ENCODE peak calls at places on chromosomes 5 and 9, in four cellular contexts. One of them, this sample, is unnamed.

GRCh38 chr9:130024597-130024994 is 18.4 kb downstream of the FNBP1 start:
- DNase-seq in H1: no peak
- DNase-seq in GM12878: no peak
- DNase-seq in SK-N-SH: no peak
- DNase-seq in this sample: peak

GRCh38 chr9:115694014-115694413 is 459.6 kb upstream of the PAPPA start:
- DNase-seq in H1: no peak
- DNase-seq in GM12878: no peak
- DNase-seq in SK-N-SH: no peak
- DNase-seq in this sample: no peak

GRCh38 chr5:65912311-65912710 is 14.1 kb upstream of the ERBIN start:
- DNase-seq in H1: no peak
- DNase-seq in GM12878: no peak
- DNase-seq in SK-N-SH: no peak
- DNase-seq in this sample: no peak

GRCh38 chr5:150640311-150641005 is at the start of gene SYNPO:
- DNase-seq in H1: no peak
- DNase-seq in GM12878: no peak
- DNase-seq in SK-N-SH: peak
- DNase-seq in this sample: no peak

GRCh38 chr9:116175616-116176015 is 22.0 kb downstream of the PAPPA start:
- DNase-seq in H1: no peak
- DNase-seq in GM12878: no peak
- DNase-seq in SK-N-SH: no peak
- DNase-seq in this sample: no peak

GRCh38 chr9:75164573-75164972 is 76.3 kb downstream of the OSTF1 start:
- DNase-seq in H1: no peak
- DNase-seq in GM12878: no peak
- DNase-seq in SK-N-SH: no peak
- DNase-seq in this sample: no peak

GRCh38 chr5:91307023-91307422 is 76.1 kb downstream of the ARRDC3 start:
- DNase-seq in H1: no peak
- DNase-seq in GM12878: no peak
- DNase-seq in SK-N-SH: no peak
- DNase-seq in this sample: no peak

GRCh38 chr5:107610795-107611194 is 59.9 kb downstream of the EFNA5 start:
- DNase-seq in H1: no peak
- DNase-seq in GM12878: no peak
- DNase-seq in SK-N-SH: no peak
- DNase-seq in this sample: no peak

GRCh38 chr9:38309324-38310195 is 82.9 kb upstream of the ALDH1B1 start:
- DNase-seq in H1: no peak
- DNase-seq in GM12878: no peak
- DNase-seq in SK-N-SH: peak
- DNase-seq in this sample: no peak

GRCh38 chr5:1387059-1387755 is 42.3 kb upstream of the CLPTM1L start:
- DNase-seq in H1: no peak
- DNase-seq in GM12878: no peak
- DNase-seq in SK-N-SH: no peak
- DNase-seq in this sample: no peak

GRCh38 chr5:61332891-61333350 is 863 bp downstream of the ZSWIM6 start:
- DNase-seq in H1: no peak
- DNase-seq in GM12878: no peak
- DNase-seq in SK-N-SH: peak
- DNase-seq in this sample: peak

GRCh38 chr5:113122053-113122452 is 145.5 kb downstream of the DCP2 start:
- DNase-seq in H1: no peak
- DNase-seq in GM12878: no peak
- DNase-seq in SK-N-SH: no peak
- DNase-seq in this sample: no peak

GRCh38 chr5:55821731-55822512 is 29.2 kb upstream of the IL31RA start:
- DNase-seq in H1: no peak
- DNase-seq in GM12878: no peak
- DNase-seq in SK-N-SH: peak
- DNase-seq in this sample: no peak

GRCh38 chr9:94697972-94698581 is 28.4 kb upstream of the AOPEP start:
- DNase-seq in H1: no peak
- DNase-seq in GM12878: no peak
- DNase-seq in SK-N-SH: no peak
- DNase-seq in this sample: peak

GRCh38 chr5:20463206-20463605 is 475.2 kb upstream of the CDH18 start:
- DNase-seq in H1: no peak
- DNase-seq in GM12878: no peak
- DNase-seq in SK-N-SH: no peak
- DNase-seq in this sample: no peak

GRCh38 chr5:3593771-3594513 is 1.7 kb upstream of the IRX1 start:
- DNase-seq in H1: no peak
- DNase-seq in GM12878: no peak
- DNase-seq in SK-N-SH: no peak
- DNase-seq in this sample: no peak

GRCh38 chr9:15982182-15982581 is 429.3 kb downstream of the CCDC171 start:
- DNase-seq in H1: no peak
- DNase-seq in GM12878: no peak
- DNase-seq in SK-N-SH: no peak
- DNase-seq in this sample: no peak

GRCh38 chr5:132905938-132906337 is 32.5 kb downstream of the LEAP2 start:
- DNase-seq in H1: no peak
- DNase-seq in GM12878: no peak
- DNase-seq in SK-N-SH: no peak
- DNase-seq in this sample: peak

GRCh38 chr5:102625446-102625845 is 126.6 kb upstream of the SLCO6A1 start:
- DNase-seq in H1: no peak
- DNase-seq in GM12878: no peak
- DNase-seq in SK-N-SH: no peak
- DNase-seq in this sample: no peak

GRCh38 chr5:32503261-32503660 is 58.7 kb upstream of the ZFR start:
- DNase-seq in H1: no peak
- DNase-seq in GM12878: no peak
- DNase-seq in SK-N-SH: no peak
- DNase-seq in this sample: no peak

GRCh38 chr9:70438341-70438924 is 24.0 kb upstream of the KLF9 start:
- DNase-seq in H1: no peak
- DNase-seq in GM12878: no peak
- DNase-seq in SK-N-SH: no peak
- DNase-seq in this sample: peak

GRCh38 chr5:132459031-132459982 is 31.3 kb downstream of the IRF1 start:
- DNase-seq in H1: no peak
- DNase-seq in GM12878: no peak
- DNase-seq in SK-N-SH: no peak
- DNase-seq in this sample: no peak

GRCh38 chr9:74950456-74950855 is 2.3 kb downstream of the C9orf40 start:
- DNase-seq in H1: no peak
- DNase-seq in GM12878: no peak
- DNase-seq in SK-N-SH: no peak
- DNase-seq in this sample: no peak

GRCh38 chr5:81316581-81316980 is 15.2 kb downstream of the ZCCHC9 start:
- DNase-seq in H1: no peak
- DNase-seq in GM12878: no peak
- DNase-seq in SK-N-SH: no peak
- DNase-seq in this sample: no peak

GRCh38 chr9:98922721-98923435 is 20.8 kb upstream of the COL15A1 start:
- DNase-seq in H1: no peak
- DNase-seq in GM12878: no peak
- DNase-seq in SK-N-SH: no peak
- DNase-seq in this sample: no peak

GRCh38 chr5:171367424-171368370 is 20.0 kb upstream of the NPM1 start:
- DNase-seq in H1: no peak
- DNase-seq in GM12878: no peak
- DNase-seq in SK-N-SH: no peak
- DNase-seq in this sample: no peak

GRCh38 chr5:72837524-72838096 is 21.1 kb downstream of the TNPO1 start:
- DNase-seq in H1: no peak
- DNase-seq in GM12878: no peak
- DNase-seq in SK-N-SH: no peak
- DNase-seq in this sample: no peak

GRCh38 chr9:121634800-121635261 is 16.6 kb upstream of the DAB2IP start:
- DNase-seq in H1: no peak
- DNase-seq in GM12878: no peak
- DNase-seq in SK-N-SH: peak
- DNase-seq in this sample: peak

GRCh38 chr5:56142233-56142619 is 90.9 kb downstream of the ANKRD55 start:
- DNase-seq in H1: no peak
- DNase-seq in GM12878: no peak
- DNase-seq in SK-N-SH: no peak
- DNase-seq in this sample: no peak

GRCh38 chr5:169467382-169467781 is 116.2 kb upstream of the SPDL1 start:
- DNase-seq in H1: no peak
- DNase-seq in GM12878: no peak
- DNase-seq in SK-N-SH: no peak
- DNase-seq in this sample: no peak

GRCh38 chr9:112112941-112113399 is 62.1 kb downstream of the SUSD1 start:
- DNase-seq in H1: peak
- DNase-seq in GM12878: no peak
- DNase-seq in SK-N-SH: peak
- DNase-seq in this sample: peak

GRCh38 chr9:13351768-13352386 is 72.4 kb upstream of the MPDZ start:
- DNase-seq in H1: no peak
- DNase-seq in GM12878: no peak
- DNase-seq in SK-N-SH: peak
- DNase-seq in this sample: peak

GRCh38 chr9:33992622-33993021 is 56.1 kb downstream of the UBAP2 start:
- DNase-seq in H1: no peak
- DNase-seq in GM12878: no peak
- DNase-seq in SK-N-SH: no peak
- DNase-seq in this sample: no peak

GRCh38 chr9:33995449-33995848 is 53.2 kb downstream of the UBAP2 start:
- DNase-seq in H1: no peak
- DNase-seq in GM12878: no peak
- DNase-seq in SK-N-SH: no peak
- DNase-seq in this sample: no peak

GRCh38 chr9:33988219-33988890 is 60.3 kb downstream of the UBAP2 start:
- DNase-seq in H1: no peak
- DNase-seq in GM12878: peak
- DNase-seq in SK-N-SH: no peak
- DNase-seq in this sample: no peak

GRCh38 chr9:33993104-33993503 is 55.6 kb downstream of the UBAP2 start:
- DNase-seq in H1: no peak
- DNase-seq in GM12878: no peak
- DNase-seq in SK-N-SH: no peak
- DNase-seq in this sample: no peak
- TF ChIP-seq JUND in H1: no peak
- TF ChIP-seq JUND in GM12878: no peak
- TF ChIP-seq JUND in SK-N-SH: no peak
- TF ChIP-seq JUND in this sample: no peak

GRCh38 chr5:69268899-69269298 is 34.2 kb downstream of the CDK7 start:
- DNase-seq in H1: no peak
- DNase-seq in GM12878: no peak
- DNase-seq in SK-N-SH: no peak
- DNase-seq in this sample: no peak

GRCh38 chr5:69271376-69271775 is 36.7 kb downstream of the CDK7 start:
- DNase-seq in H1: no peak
- DNase-seq in GM12878: no peak
- DNase-seq in SK-N-SH: no peak
- DNase-seq in this sample: no peak

GRCh38 chr5:69270827-69271226 is 36.1 kb downstream of the CDK7 start:
- DNase-seq in H1: no peak
- DNase-seq in GM12878: no peak
- DNase-seq in SK-N-SH: no peak
- DNase-seq in this sample: no peak

GRCh38 chr5:69261034-69261433 is 26.3 kb downstream of the CDK7 start:
- DNase-seq in H1: no peak
- DNase-seq in GM12878: no peak
- DNase-seq in SK-N-SH: no peak
- DNase-seq in this sample: no peak

DNA sequence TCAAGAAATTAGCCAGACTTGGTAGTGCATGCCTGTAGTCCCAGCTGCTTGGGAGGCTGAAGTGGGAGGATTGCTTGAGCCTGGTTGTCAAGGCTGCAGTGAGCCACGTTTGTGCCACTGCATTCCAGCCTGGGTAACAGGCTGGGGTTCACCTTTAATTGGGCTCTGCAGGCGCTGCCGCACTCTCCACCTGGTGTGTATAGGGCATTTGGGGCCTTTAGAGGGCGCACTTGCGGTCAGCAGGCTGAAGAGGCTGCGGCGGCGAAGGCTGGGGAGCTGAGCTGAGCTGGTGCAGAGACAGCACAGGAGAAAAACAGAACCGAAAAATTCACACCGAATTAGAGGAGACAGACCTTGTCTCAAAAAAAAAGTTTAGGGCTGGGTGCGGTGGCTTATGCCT is 31.2 kb downstream of the CDK7 start:
- DNase-seq in H1: peak
- DNase-seq in GM12878: no peak
- DNase-seq in SK-N-SH: peak
- DNase-seq in this sample: no peak
- TF ChIP-seq JUND in H1: no peak
- TF ChIP-seq JUND in GM12878: no peak
- TF ChIP-seq JUND in SK-N-SH: no peak
- TF ChIP-seq JUND in this sample: no peak

GRCh38 chr9:91117959-91118651 is 243.6 kb downstream of the AUH start:
- DNase-seq in H1: peak
- DNase-seq in GM12878: no peak
- DNase-seq in SK-N-SH: no peak
- DNase-seq in this sample: no peak
- TF ChIP-seq JUND in H1: no peak
- TF ChIP-seq JUND in GM12878: no peak
- TF ChIP-seq JUND in SK-N-SH: no peak
- TF ChIP-seq JUND in this sample: no peak

GRCh38 chr9:108851138-108851537 is 4.6 kb downstream of the ACTL7B start:
- DNase-seq in H1: no peak
- DNase-seq in GM12878: no peak
- DNase-seq in SK-N-SH: no peak
- DNase-seq in this sample: no peak

GRCh38 chr9:108852089-108852488 is 3.7 kb downstream of the ACTL7B start:
- DNase-seq in H1: no peak
- DNase-seq in GM12878: no peak
- DNase-seq in SK-N-SH: no peak
- DNase-seq in this sample: no peak

GRCh38 chr9:108854641-108855528 is 901 bp downstream of the ACTL7B start:
- DNase-seq in H1: no peak
- DNase-seq in GM12878: no peak
- DNase-seq in SK-N-SH: no peak
- DNase-seq in this sample: no peak

GRCh38 chr9:108854094-108854493 is 1.7 kb downstream of the ACTL7B start:
- DNase-seq in H1: no peak
- DNase-seq in GM12878: no peak
- DNase-seq in SK-N-SH: no peak
- DNase-seq in this sample: peak

DNA sequence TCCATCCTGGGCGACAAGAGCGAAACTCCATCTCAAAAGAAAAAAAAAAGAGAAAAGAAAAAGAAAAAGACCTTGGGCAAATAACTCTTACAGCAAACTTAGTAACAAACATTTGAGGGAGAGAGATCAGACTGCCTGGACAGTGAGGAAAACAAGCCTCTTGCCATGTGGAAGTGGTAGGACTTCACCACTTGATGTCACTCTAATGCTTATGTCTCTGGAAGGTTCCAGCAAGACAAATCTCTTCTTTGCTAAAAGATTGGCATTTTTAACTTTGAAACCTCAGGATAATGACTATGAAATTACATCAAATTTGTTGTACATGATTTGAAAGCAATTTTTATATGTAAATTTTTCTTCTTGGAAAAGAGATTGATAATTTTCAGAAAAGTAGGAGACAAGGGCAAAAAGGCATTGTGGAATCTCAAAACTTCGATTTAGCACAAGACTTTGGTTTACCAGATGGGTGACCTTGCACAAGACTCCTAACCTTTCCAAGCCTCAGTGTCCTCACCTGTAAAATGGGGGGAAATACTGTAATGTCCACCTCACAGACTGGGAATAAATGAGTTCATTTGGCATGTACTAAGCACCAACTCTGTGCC is 5.4 kb downstream of the ACTL7B start:
- DNase-seq in H1: no peak
- DNase-seq in GM12878: no peak
- DNase-seq in SK-N-SH: no peak
- DNase-seq in this sample: peak
- TF ChIP-seq JUND in H1: no peak
- TF ChIP-seq JUND in GM12878: no peak
- TF ChIP-seq JUND in SK-N-SH: no peak
- TF ChIP-seq JUND in this sample: no peak

This sample was measured in T47D.